ENCODE peak calls at places on chromosomes 3 and 15, in six cellular contexts. U is tibial nerve, H is heart left ventricle, W is mammary epithelial cell, M is left ventricle myocardium inferior, Z is fibroblast of lung. X is an unnamed sample.

GRCh38 chr3:111368061-111368460 is 173.9 kb upstream of the CD96 start:
- DNase-seq in U (no peak), H (no peak), W (no peak), M (no peak), Z (peak; percentile 43), X (no peak)

GRCh38 chr3:153221748-153222162 is 59.7 kb downstream of the RAP2B start:
- DNase-seq in U (peak; percentile 50), H (peak; percentile 70), W (peak; percentile 99), M (peak; percentile 47), Z (peak; percentile 80), X (peak; percentile 44)

GRCh38 chr15:30670056-30670455 is 44.1 kb downstream of the ARHGAP11B start:
- DNase-seq in U (no peak), H (no peak), W (no peak), M (no peak), Z (no peak), X (no peak)

GRCh38 chr15:99669250-99669649 is 64.0 kb downstream of the LYSMD4 start:
- DNase-seq in U (no peak), H (no peak), W (no peak), M (no peak), Z (no peak), X (no peak)

GRCh38 chr15:85329561-85330421 is 50.6 kb upstream of the AKAP13 start:
- DNase-seq in U (peak; percentile 21), H (no peak), W (no peak), M (peak; percentile 47), Z (peak; percentile 85), X (no peak)

GRCh38 chr3:24237971-24238767 is 256.5 kb downstream of the THRB start:
- DNase-seq in U (peak; percentile 76), H (no peak), W (peak; percentile 89), M (no peak), Z (peak; percentile 95), X (peak; percentile 76)

GRCh38 chr3:140432176-140432753 is 245.6 kb upstream of the TRIM42 start:
- DNase-seq in U (no peak), H (no peak), W (no peak), M (no peak), Z (no peak), X (peak; percentile 61)

GRCh38 chr3:192850501-192850981 is 67.1 kb downstream of the MB21D2 start:
- DNase-seq in U (no peak), H (no peak), W (peak; percentile 93), M (no peak), Z (no peak), X (no peak)

GRCh38 chr3:160641675-160642330 is 35.2 kb upstream of the ARL14 start:
- DNase-seq in U (no peak), H (no peak), W (peak; percentile 56), M (no peak), Z (peak; percentile 54), X (peak; percentile 35)

GRCh38 chr3:22288756-22289155 is 537.7 kb upstream of the ZNF385D start:
- DNase-seq in U (no peak), H (no peak), W (no peak), M (no peak), Z (no peak), X (no peak)

GRCh38 chr3:69967156-69967555 is 32.4 kb upstream of the SAMMSON start:
- DNase-seq in U (no peak), H (no peak), W (no peak), M (no peak), Z (no peak), X (no peak)

GRCh38 chr15:45187578-45187893 is 230 bp downstream of the SHF start:
- DNase-seq in U (no peak), H (no peak), W (no peak), M (no peak), Z (no peak), X (no peak)
- H3K4me3 ChIP-seq in U (peak overlapping the region; percentile 83), H (peak overlapping the region; percentile 55), W (peak overlapping the region; percentile 56), M (peak overlapping the region; percentile 82), Z (no peak overlapping the region), X (peak overlapping the region; percentile 53)

GRCh38 chr3:197503652-197504051 is 52.1 kb downstream of the BDH1 start:
- DNase-seq in U (no peak), H (no peak), W (no peak), M (no peak), Z (no peak), X (no peak)

GRCh38 chr3:197500812-197501211 is 55.0 kb downstream of the BDH1 start:
- DNase-seq in U (no peak), H (no peak), W (no peak), M (no peak), Z (no peak), X (no peak)

GRCh38 chr3:197504239-197505191 is 51.3 kb downstream of the BDH1 start:
- DNase-seq in U (no peak), H (no peak), W (no peak), M (no peak), Z (no peak), X (no peak)

GRCh38 chr3:197501496-197501878 is 54.3 kb downstream of the BDH1 start:
- DNase-seq in U (no peak), H (no peak), W (no peak), M (no peak), Z (peak; percentile 55), X (no peak)

DNA sequence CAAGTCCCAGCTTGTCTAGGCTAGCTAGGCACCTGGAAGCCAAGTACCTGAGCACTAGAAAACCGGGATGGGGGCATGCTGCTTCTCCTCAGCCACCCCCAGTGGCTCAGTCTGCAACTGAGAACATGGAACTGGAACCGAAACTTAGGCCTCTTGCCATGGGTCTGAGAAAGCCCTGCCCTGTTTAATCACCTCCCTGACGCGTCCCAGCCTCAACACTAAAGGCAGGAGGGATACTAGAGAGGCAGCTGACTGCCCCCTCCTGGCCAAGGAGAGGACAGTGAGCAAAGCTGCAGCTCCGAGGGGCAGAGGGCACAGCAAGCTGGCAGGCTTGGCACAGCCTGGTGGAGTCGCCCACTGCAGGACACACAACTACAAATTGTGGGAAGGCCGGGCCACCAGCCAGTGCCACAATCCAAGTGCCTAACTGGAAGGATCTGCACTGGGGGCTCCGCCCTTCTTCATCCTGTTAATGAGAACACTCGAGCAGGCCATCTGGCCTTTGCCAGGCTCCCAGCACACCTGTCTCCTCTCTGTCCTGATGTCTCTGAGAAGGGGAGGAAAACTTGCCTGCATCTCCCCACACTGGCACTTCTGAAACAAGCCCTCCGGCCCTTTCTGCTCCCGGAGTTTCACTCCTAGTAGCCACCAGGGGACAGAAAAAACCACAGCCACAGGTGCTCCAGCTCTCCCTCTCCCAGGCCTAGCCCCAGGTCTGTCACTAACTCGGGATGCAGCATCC is 53.7 kb downstream of the BDH1 start:
- DNase-seq in U (no peak), H (no peak), W (peak; percentile 89), M (no peak), Z (peak; percentile 49), X (no peak)
- TF ChIP-seq CTCF in U (peak; percentile 9), H (peak; percentile 34), W (peak; percentile 91), M (peak; percentile 57), Z (peak; percentile 49), X (peak; percentile 70)

DNA sequence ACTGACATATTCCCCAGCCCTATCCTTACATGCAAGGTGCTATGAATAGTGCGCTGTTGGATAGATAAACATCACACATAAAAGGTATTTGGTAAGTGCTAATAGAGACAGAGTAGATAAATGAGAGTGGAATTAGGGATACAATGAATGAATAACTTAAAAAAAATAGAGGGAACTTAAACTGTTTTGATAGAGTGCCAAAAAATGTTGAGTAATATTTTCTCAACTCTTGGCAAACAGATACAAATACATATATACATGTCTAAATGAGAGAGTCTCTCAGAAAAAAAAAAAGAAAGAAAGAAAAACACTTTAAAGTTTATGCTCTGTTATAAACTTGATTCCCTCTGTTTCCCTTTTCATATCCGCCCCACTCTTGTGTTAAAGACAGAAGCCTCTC is 667.4 kb downstream of the ROBO2 start:
- DNase-seq in U (no peak), H (no peak), W (no peak), M (no peak), Z (peak; percentile 64), X (no peak)
- H3K36me3 ChIP-seq in U (no peaks in the 10 kb centered on the region), H (no peaks in the 10 kb centered on the region), W (no peaks in the 10 kb centered on the region), M (no peaks in the 10 kb centered on the region), Z (no peaks in the 10 kb centered on the region), X (no peaks in the 10 kb centered on the region)

DNA sequence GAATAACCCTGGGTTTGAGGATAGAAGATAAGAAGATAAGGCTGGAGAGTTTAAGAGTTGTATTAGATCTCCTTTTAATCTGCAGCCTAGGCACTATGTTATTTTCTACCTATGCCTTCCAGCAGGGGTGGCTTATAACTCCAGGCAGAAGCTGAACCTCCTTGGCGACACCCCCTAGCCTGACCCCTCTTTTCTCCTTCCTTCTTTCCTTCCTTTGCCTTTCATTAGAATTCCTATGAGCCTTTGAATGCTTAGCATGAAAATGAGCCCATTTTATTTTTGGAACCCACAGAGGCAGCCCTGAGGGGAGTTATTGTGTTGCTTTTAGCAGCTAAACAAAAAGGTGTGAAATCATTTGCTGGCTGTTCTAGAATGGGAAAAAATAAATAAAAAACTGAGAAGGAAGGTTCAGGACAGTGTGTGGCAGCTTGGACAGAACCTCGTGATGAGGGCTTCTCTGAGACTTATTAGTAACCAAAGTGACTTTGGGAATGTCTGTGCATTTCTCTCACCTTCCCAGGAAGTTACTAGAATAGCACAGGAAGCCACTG is 164.6 kb upstream of the ICE2 start:
- DNase-seq in U (no peak), H (no peak), W (no peak), M (no peak), Z (no peak), X (no peak)
- H3K4me3 ChIP-seq in U (no peak overlapping the region), H (no peak overlapping the region), W (no peak overlapping the region), M (no peak overlapping the region), Z (no peak overlapping the region), X (no peak overlapping the region)

GRCh38 chr15:72682772-72683171 is 3.2 kb downstream of the HIGD2B start:
- DNase-seq in U (no peak), H (no peak), W (no peak), M (no peak), Z (no peak), X (no peak)

GRCh38 chr15:72688697-72689096 is 2.7 kb downstream of the BBS4 start:
- DNase-seq in U (no peak), H (no peak), W (no peak), M (no peak), Z (no peak), X (no peak)

GRCh38 chr15:72685925-72686794 is at the start of the genes BBS4 and HIGD2B:
- DNase-seq in U (peak; percentile 80), H (peak; percentile 91), W (peak; percentile 89), M (peak; percentile 88), Z (peak; percentile 83), X (peak; percentile 69)

GRCh38 chr15:72680931-72681330 is 5.1 kb downstream of the HIGD2B start:
- DNase-seq in U (no peak), H (no peak), W (no peak), M (no peak), Z (no peak), X (no peak)

DNA sequence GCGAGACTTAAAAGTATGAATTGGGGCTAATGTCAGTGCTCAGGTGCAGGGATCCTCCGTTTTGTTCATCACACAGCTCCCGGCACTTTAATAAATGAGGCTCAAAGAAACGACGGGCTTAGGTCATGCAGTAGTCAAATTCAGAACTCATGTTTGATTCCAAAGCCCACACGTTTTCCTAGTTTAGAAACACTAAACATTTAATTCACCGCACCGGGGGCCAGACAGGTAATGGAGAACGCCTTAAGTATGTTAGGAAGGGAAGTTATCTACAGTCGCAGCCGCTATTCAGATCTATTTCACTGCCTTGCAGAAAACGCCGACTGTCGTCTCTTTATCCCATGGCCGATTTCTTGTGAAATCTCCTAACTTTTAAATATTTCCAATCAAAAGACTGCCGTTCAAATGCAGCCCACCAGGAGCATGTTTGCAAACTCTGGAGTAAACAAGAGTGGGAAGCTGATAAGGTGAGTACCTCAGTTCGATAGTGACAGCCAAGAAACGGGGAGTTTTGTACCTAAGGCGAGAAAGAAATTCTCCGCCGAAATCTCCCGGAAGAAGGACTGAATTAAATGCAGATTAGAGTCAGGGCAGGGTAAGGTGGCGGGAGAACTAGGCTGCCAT is 569 bp downstream of the HIGD2B start:
- DNase-seq in U (peak; percentile 6), H (no peak), W (no peak), M (no peak), Z (peak; percentile 6), X (no peak)
- TF ChIP-seq CTCF in U (no peak), H (no peak), W (no peak), M (no peak), Z (no peak), X (no peak)